ENCODE peak calls at places on chromosomes 4 and X, in eight cellular contexts. C, F, E, M, U, P, B and H are unnamed samples.
A peak's percentile ranks its signal among the peaks of the same experiment; 100 is the strongest.

GRCh38 chrX:68685722-68686683 is 38.5 kb downstream of the STARD8 start:
- DNase-seq in C (no peak), F (peak; percentile 14), E (peak; percentile 71), M (peak; percentile 85), U (no peak), P (no peak), B (peak; percentile 64), H (no peak)

GRCh38 chr4:182802621-182803020 is 114.6 kb downstream of the DCTD start:
- DNase-seq in C (no peak), F (no peak), E (no peak), M (no peak), U (no peak), P (no peak), B (no peak), H (no peak)

GRCh38 chr4:82284475-82284857 is 89.3 kb downstream of the HNRNPD start:
- DNase-seq in C (no peak), F (peak; percentile 17), E (no peak), M (no peak), U (no peak), P (no peak), B (peak; percentile 9), H (no peak)

GRCh38 chr4:150683775-150684350 is 101.9 kb downstream of the MAB21L2 start:
- DNase-seq in C (no peak), F (no peak), E (no peak), M (no peak), U (no peak), P (no peak), B (no peak), H (no peak)

GRCh38 chr4:4689694-4690440 is 148.0 kb upstream of the STX18 start:
- DNase-seq in C (no peak), F (no peak), E (no peak), M (no peak), U (no peak), P (no peak), B (no peak), H (no peak)

GRCh38 chr4:7049295-7049694 is 6.1 kb downstream of the TADA2B start:
- DNase-seq in C (no peak), F (no peak), E (no peak), M (no peak), U (no peak), P (no peak), B (no peak), H (no peak)

GRCh38 chr4:58265734-58266133 is 1155.5 kb upstream of the IGFBP7 start:
- DNase-seq in C (no peak), F (no peak), E (no peak), M (no peak), U (no peak), P (no peak), B (no peak), H (no peak)

GRCh38 chr4:58074382-58074781 is 964.2 kb upstream of the IGFBP7 start:
- DNase-seq in C (no peak), F (no peak), E (no peak), M (no peak), U (no peak), P (no peak), B (no peak), H (no peak)

GRCh38 chrX:34426334-34426733 is 230.8 kb downstream of the TMEM47 start:
- DNase-seq in C (no peak), F (no peak), E (no peak), M (peak; percentile 65), U (no peak), P (no peak), B (no peak), H (no peak)

GRCh38 chrX:9677098-9677739 is 88.4 kb downstream of the GPR143 start:
- DNase-seq in C (peak; percentile 65), F (peak; percentile 8), E (no peak), M (no peak), U (no peak), P (peak; percentile 30), B (no peak), H (no peak)

GRCh38 chrX:134004038-134004437 is 18.6 kb upstream of the GPC3 start:
- DNase-seq in C (no peak), F (no peak), E (no peak), M (no peak), U (no peak), P (no peak), B (no peak), H (no peak)

GRCh38 chrX:140057001-140057411 is 91.7 kb upstream of the CXorf66 start:
- DNase-seq in C (peak; percentile 57), F (peak; percentile 58), E (peak; percentile 67), M (peak; percentile 92), U (peak; percentile 1), P (peak; percentile 40), B (peak; percentile 62), H (peak; percentile 35)

GRCh38 chr4:183327827-183328226 is 5.6 kb upstream of the CLDN24 start:
- DNase-seq in C (no peak), F (no peak), E (no peak), M (no peak), U (no peak), P (no peak), B (no peak), H (no peak)